ENCODE peak calls at places on chromosomes 12 and 14, in five cellular contexts. Y is activated naive CD4-positive, alpha-beta T cell treated with anti-CD3 and anti-CD28 coated beads, Interleukin-2, amount 10 ng/mL, durations not matched to agents 7 days and 5 days; X is GM20000; A is stimulated activated CD4-positive, alpha-beta T cell treated with anti-CD3 and anti-CD28 coated beads, Interleukin-4, amount 100 ng/mL, for 4 hours; E is tibial artery. J is an unnamed sample.

GRCh38 chr12:57164966-57165365 is 17.5 kb upstream of the LRP1-AS start:
- DNase-seq in Y (no peak), X (no peak), A (no peak), E (no peak), J (no peak)

GRCh38 chr12:110844551-110845395 is 2.0 kb upstream of the CCDC63 start:
- DNase-seq in Y (no peak), X (no peak), A (no peak), E (no peak), J (no peak)

GRCh38 chr12:53927220-53928029 is 11.2 kb upstream of the HOXC13 start:
- DNase-seq in Y (no peak), X (no peak), A (no peak), E (no peak), J (no peak)

GRCh38 chr12:68630598-68630997 is 19.9 kb downstream of the RAP1B start:
- DNase-seq in Y (no peak), X (no peak), A (no peak), E (no peak), J (no peak)

GRCh38 chr14:99579903-99580570 is 24.0 kb downstream of the CCDC85C start:
- DNase-seq in Y (no peak), X (no peak), A (no peak), E (no peak), J (no peak)

GRCh38 chr12:80218925-80219714 is 119.8 kb downstream of the OTOGL start:
- DNase-seq in Y (no peak), X (no peak), A (no peak), E (no peak), J (no peak)

GRCh38 chr12:68792952-68793351 is 15.0 kb upstream of the MDM2 start:
- DNase-seq in Y (peak), X (peak), A (no peak), E (no peak), J (no peak)

GRCh38 chr14:91249841-91250616 is 5.5 kb upstream of the GPR68 start:
- DNase-seq in Y (peak), X (peak), A (no peak), E (no peak), J (no peak)

GRCh38 chr14:87217023-87217422 is 776.0 kb downstream of the GALC start:
- DNase-seq in Y (no peak), X (no peak), A (no peak), E (no peak), J (no peak)

GRCh38 chr14:54354968-54355641 is 41.7 kb upstream of the CDKN3 start:
- DNase-seq in Y (no peak), X (no peak), A (no peak), E (no peak), J (no peak)

GRCh38 chr14:104094709-104095425 is 9.4 kb downstream of the ASPG start:
- DNase-seq in Y (peak), X (peak), A (peak), E (no peak), J (no peak)

GRCh38 chr12:87384226-87384625 is 645.0 kb downstream of the C12orf50 start:
- DNase-seq in Y (no peak), X (no peak), A (no peak), E (no peak), J (no peak)

J was measured in SIG-M5.